ENCODE peak calls at places on chromosomes 4 and X, in six cellular contexts. One of them, this sample, is unnamed.
A peak's percentile ranks its signal among the peaks of the same experiment; 100 is the strongest.

GRCh38 chr4:74125072-74125471 is 26.1 kb upstream of the CXCL2 start:
- DNase-seq in heart right ventricle: no peak
- DNase-seq in lower lobe of right lung: no peak
- DNase-seq in pancreas: no peak
- DNase-seq in bronchial epithelial cell: no peak
- DNase-seq in cardiac muscle cell: no peak
- DNase-seq in this sample: no peak

GRCh38 chr4:20805716-20806115 is 105.5 kb downstream of the PACRGL start:
- DNase-seq in lower lobe of right lung: no peak
- DNase-seq in cardiac muscle cell: no peak
- DNase-seq in heart right ventricle: no peak
- DNase-seq in pancreas: no peak
- DNase-seq in bronchial epithelial cell: peak; percentile 79
- DNase-seq in this sample: no peak

GRCh38 chrX:33726281-33727160 is 405.6 kb downstream of the FAM47A start:
- DNase-seq in pancreas: peak; percentile 53
- DNase-seq in cardiac muscle cell: no peak
- DNase-seq in heart right ventricle: peak; percentile 19
- DNase-seq in bronchial epithelial cell: no peak
- DNase-seq in lower lobe of right lung: peak; percentile 28
- DNase-seq in this sample: peak; percentile 61

GRCh38 chr4:13990596-13991589 is 363.4 kb upstream of the BOD1L1 start:
- DNase-seq in lower lobe of right lung: no peak
- DNase-seq in heart right ventricle: no peak
- DNase-seq in cardiac muscle cell: peak; percentile 46
- DNase-seq in bronchial epithelial cell: no peak
- DNase-seq in pancreas: no peak
- DNase-seq in this sample: no peak

GRCh38 chr4:8871417-8872401 is at the start of gene HMX1:
- DNase-seq in heart right ventricle: no peak
- DNase-seq in bronchial epithelial cell: no peak
- DNase-seq in cardiac muscle cell: no peak
- DNase-seq in lower lobe of right lung: no peak
- DNase-seq in pancreas: no peak
- DNase-seq in this sample: peak; percentile 57

GRCh38 chr4:172129593-172129992 is 316.4 kb downstream of the GALNTL6 start:
- DNase-seq in pancreas: no peak
- DNase-seq in bronchial epithelial cell: no peak
- DNase-seq in cardiac muscle cell: no peak
- DNase-seq in lower lobe of right lung: no peak
- DNase-seq in heart right ventricle: no peak
- DNase-seq in this sample: no peak

GRCh38 chrX:141839856-141840255 is 1.7 kb downstream of the MAGEC3 start:
- DNase-seq in lower lobe of right lung: no peak
- DNase-seq in cardiac muscle cell: no peak
- DNase-seq in bronchial epithelial cell: no peak
- DNase-seq in heart right ventricle: no peak
- DNase-seq in pancreas: no peak
- DNase-seq in this sample: no peak

GRCh38 chrX:65009459-65009858 is 33.2 kb upstream of the ZC4H2 start:
- DNase-seq in bronchial epithelial cell: no peak
- DNase-seq in heart right ventricle: no peak
- DNase-seq in pancreas: no peak
- DNase-seq in cardiac muscle cell: no peak
- DNase-seq in lower lobe of right lung: no peak
- DNase-seq in this sample: no peak

GRCh38 chrX:67545772-67546495 is 2.1 kb downstream of the AR start:
- DNase-seq in cardiac muscle cell: no peak
- DNase-seq in pancreas: peak; percentile 67
- DNase-seq in heart right ventricle: peak; percentile 31
- DNase-seq in bronchial epithelial cell: no peak
- DNase-seq in lower lobe of right lung: peak; percentile 48
- DNase-seq in this sample: no peak

GRCh38 chr4:151688003-151688784 is 72.6 kb downstream of the GATB start:
- DNase-seq in bronchial epithelial cell: no peak
- DNase-seq in cardiac muscle cell: no peak
- DNase-seq in lower lobe of right lung: no peak
- DNase-seq in pancreas: no peak
- DNase-seq in heart right ventricle: no peak
- DNase-seq in this sample: no peak

GRCh38 chrX:107880054-107880610 is 54.5 kb downstream of the MID2 start:
- DNase-seq in heart right ventricle: no peak
- DNase-seq in cardiac muscle cell: no peak
- DNase-seq in pancreas: no peak
- DNase-seq in lower lobe of right lung: no peak
- DNase-seq in bronchial epithelial cell: peak; percentile 54
- DNase-seq in this sample: no peak

GRCh38 chr4:113692809-113693411 is 68.6 kb downstream of the CAMK2D start:
- DNase-seq in bronchial epithelial cell: no peak
- DNase-seq in pancreas: no peak
- DNase-seq in lower lobe of right lung: no peak
- DNase-seq in heart right ventricle: no peak
- DNase-seq in cardiac muscle cell: no peak
- DNase-seq in this sample: no peak
- H3K4me3 ChIP-seq in bronchial epithelial cell: no peak overlapping the region
- H3K4me3 ChIP-seq in pancreas: no peak overlapping the region
- H3K4me3 ChIP-seq in lower lobe of right lung: no peak overlapping the region
- H3K4me3 ChIP-seq in heart right ventricle: no peak overlapping the region
- H3K4me3 ChIP-seq in cardiac muscle cell: no peak overlapping the region
- H3K4me3 ChIP-seq in this sample: no peak overlapping the region

DNA sequence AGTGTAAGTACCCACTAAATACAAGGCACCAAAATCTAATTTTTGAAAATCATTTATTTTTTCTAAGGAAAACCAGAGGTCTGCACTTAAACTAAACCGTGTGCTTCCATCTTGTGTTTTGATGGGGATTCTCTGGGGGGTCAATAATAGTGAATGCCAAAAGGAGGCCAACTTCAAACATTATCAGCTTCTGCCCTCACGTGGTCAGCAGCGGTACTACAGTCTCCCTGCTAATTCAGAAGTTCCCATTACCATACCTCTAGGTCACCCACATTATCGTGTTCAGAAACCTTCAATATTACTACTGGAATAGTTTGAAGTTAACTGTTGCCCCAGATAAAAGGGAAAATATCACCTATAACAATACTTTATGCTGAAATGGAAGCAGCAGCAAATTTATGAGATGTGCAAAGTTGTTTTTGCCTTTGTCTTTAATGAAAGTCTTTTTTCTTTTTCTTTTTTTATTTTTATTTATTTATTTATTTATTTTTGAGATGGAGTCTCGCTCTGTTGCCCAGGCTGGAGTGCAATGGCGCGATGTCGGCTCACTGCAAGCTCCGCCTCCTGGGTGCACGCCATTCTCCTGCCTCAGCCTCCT is 17.3 kb downstream of the CTPS2 start:
- DNase-seq in bronchial epithelial cell: peak; percentile 32
- DNase-seq in cardiac muscle cell: peak; percentile 58
- DNase-seq in heart right ventricle: peak; percentile 28
- DNase-seq in lower lobe of right lung: peak; percentile 50
- DNase-seq in pancreas: peak; percentile 86
- DNase-seq in this sample: peak; percentile 72
- TF ChIP-seq CTCF in bronchial epithelial cell: peak; percentile 64
- TF ChIP-seq CTCF in cardiac muscle cell: peak; percentile 75
- TF ChIP-seq CTCF in heart right ventricle: peak; percentile 69
- TF ChIP-seq CTCF in lower lobe of right lung: peak; percentile 74
- TF ChIP-seq CTCF in pancreas: peak; percentile 94
- TF ChIP-seq CTCF in this sample: peak; percentile 82

GRCh38 chr4:105895324-105895608 is at the start of gene NPNT:
- DNase-seq in cardiac muscle cell: no peak
- DNase-seq in heart right ventricle: peak; percentile 13
- DNase-seq in lower lobe of right lung: no peak
- DNase-seq in bronchial epithelial cell: no peak
- DNase-seq in pancreas: peak; percentile 85
- DNase-seq in this sample: no peak

GRCh38 chr4:105896461-105896939 is 1.2 kb downstream of the NPNT start:
- DNase-seq in bronchial epithelial cell: no peak
- DNase-seq in cardiac muscle cell: no peak
- DNase-seq in heart right ventricle: no peak
- DNase-seq in lower lobe of right lung: no peak
- DNase-seq in pancreas: no peak
- DNase-seq in this sample: no peak

GRCh38 chr4:105894570-105895323 is 524 bp upstream of the NPNT start:
- DNase-seq in heart right ventricle: peak; percentile 9
- DNase-seq in bronchial epithelial cell: peak; percentile 34
- DNase-seq in cardiac muscle cell: peak; percentile 33
- DNase-seq in lower lobe of right lung: peak; percentile 74
- DNase-seq in pancreas: no peak
- DNase-seq in this sample: no peak

GRCh38 chr4:105895609-105896460 is 564 bp downstream of the NPNT start:
- DNase-seq in heart right ventricle: peak; percentile 14
- DNase-seq in cardiac muscle cell: peak; percentile 3
- DNase-seq in lower lobe of right lung: peak; percentile 67
- DNase-seq in pancreas: peak; percentile 81
- DNase-seq in bronchial epithelial cell: peak; percentile 49
- DNase-seq in this sample: peak; percentile 13

DNA sequence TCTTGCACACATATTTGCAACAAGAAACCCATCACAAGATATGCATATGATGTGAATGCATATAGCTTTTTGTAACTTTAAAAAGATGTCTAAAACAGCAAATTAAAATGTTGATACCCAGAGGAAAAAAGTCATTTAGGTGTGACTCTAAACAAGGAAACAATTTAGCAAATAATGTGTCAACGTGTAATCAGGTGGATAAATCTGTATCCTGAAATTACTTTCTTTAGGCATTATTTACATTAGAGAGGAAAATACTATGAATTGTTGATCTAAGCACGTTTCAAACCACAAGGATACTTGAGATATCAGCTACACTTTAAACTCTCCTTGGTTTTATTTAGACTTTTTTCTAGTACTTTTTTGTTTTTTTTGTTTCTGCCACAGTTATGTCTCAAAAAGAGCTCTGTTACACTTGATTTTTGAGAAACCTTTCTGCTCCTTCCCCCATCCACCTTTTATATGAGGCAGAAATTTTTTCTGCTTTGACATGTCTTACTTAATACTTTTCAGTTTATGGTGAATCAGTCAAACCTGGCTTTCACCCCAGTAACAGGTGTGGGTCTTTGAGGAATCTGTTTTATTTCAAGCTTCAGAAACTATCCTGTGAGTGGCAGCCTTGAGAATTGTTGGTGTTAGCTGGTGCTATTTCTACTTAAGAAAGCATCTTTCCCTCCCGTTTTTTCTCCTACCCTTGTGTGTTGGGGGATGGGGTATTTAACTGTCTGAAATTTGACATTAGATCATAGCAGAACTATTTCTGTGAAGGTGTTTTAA is 1.9 kb downstream of the NPNT start:
- DNase-seq in cardiac muscle cell: no peak
- DNase-seq in pancreas: no peak
- DNase-seq in bronchial epithelial cell: peak; percentile 47
- DNase-seq in lower lobe of right lung: no peak
- DNase-seq in heart right ventricle: no peak
- DNase-seq in this sample: no peak
- H3K4me3 ChIP-seq in cardiac muscle cell: peak overlapping the region; percentile 57
- H3K4me3 ChIP-seq in pancreas: no peak overlapping the region
- H3K4me3 ChIP-seq in bronchial epithelial cell: no peak overlapping the region
- H3K4me3 ChIP-seq in lower lobe of right lung: peak overlapping the region; percentile 73
- H3K4me3 ChIP-seq in heart right ventricle: no peak overlapping the region
- H3K4me3 ChIP-seq in this sample: peak overlapping the region; percentile 57

DNA sequence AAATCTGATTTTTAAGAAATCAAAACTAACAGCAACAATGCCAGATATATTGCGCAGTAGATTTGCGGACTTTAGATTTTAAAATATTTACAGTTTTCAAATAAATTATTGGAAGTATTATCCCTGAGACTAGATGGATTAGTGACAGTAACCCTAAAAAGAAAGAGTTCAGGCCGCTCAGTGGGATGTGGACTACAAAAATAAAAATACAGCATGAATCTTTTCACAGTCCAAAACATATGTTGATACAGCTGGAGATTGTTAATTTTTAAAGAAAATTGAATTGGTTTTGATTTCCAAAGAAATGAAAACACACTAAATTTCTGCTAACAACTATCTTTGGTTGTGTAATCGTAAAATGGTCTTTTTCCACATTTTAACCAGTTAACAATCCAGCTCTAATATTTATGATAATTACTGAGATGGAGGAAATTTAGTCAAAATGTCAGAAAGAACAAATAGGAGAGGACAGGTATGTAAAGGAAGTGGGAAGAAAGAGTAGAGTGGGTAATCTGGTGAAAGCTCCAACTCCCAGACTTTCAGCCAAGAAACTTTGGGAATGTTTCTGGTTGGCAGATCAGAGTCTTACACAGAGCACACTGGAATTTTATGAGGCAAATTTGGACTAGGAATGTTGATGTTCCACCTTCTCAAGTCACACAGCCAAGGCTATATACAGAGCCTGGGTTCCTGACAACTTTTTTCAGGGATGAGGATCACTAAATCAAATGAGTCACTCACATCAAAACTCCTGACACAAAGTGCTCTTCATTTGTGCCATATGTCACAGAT is 15.1 kb downstream of the C4orf36 start:
- DNase-seq in cardiac muscle cell: no peak
- DNase-seq in bronchial epithelial cell: no peak
- DNase-seq in heart right ventricle: no peak
- DNase-seq in lower lobe of right lung: no peak
- DNase-seq in pancreas: no peak
- DNase-seq in this sample: no peak
- TF ChIP-seq CTCF in cardiac muscle cell: no peak
- TF ChIP-seq CTCF in bronchial epithelial cell: no peak
- TF ChIP-seq CTCF in heart right ventricle: no peak
- TF ChIP-seq CTCF in lower lobe of right lung: no peak
- TF ChIP-seq CTCF in pancreas: no peak
- TF ChIP-seq CTCF in this sample: no peak

DNA sequence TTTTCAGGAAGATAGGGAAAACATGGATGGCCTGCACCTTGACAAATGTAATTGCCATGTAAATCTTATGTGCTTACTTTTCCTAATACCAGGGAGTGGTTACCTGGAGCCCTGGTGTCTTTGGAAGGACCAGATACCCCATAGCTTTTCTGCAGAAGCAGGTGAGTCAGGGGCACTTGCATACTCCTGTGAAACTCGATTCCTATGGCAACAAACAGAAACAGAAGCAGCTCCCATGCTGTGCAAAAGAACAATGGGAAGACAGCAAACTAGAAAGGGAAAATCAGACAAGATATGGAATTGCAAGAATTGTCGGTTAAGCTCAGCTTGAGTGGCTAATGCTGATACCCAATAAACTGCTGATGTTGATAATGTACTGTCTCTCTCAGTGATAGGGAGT is 117.4 kb upstream of the AFF2 start:
- DNase-seq in heart right ventricle: no peak
- DNase-seq in lower lobe of right lung: no peak
- DNase-seq in bronchial epithelial cell: no peak
- DNase-seq in pancreas: no peak
- DNase-seq in cardiac muscle cell: no peak
- DNase-seq in this sample: no peak
- H3K4me3 ChIP-seq in heart right ventricle: no peak overlapping the region
- H3K4me3 ChIP-seq in lower lobe of right lung: no peak overlapping the region
- H3K4me3 ChIP-seq in bronchial epithelial cell: no peak overlapping the region
- H3K4me3 ChIP-seq in pancreas: no peak overlapping the region
- H3K4me3 ChIP-seq in cardiac muscle cell: no peak overlapping the region
- H3K4me3 ChIP-seq in this sample: no peak overlapping the region

This sample was measured in dorsolateral prefrontal cortex.